ENCODE peak calls at places on chromosomes 3 and 15, in eight cellular contexts. One of them, this sample, is unnamed.

GRCh38 chr15:96330064-96330449 is 443 bp upstream of the NR2F2 start:
- DNase-seq in vagina: no peak
- DNase-seq in uterus: no peak
- DNase-seq in right atrium auricular region: no peak
- DNase-seq in GM23338: peak; percentile 79
- DNase-seq in HL-60: no peak
- DNase-seq in GM12865: no peak
- DNase-seq in mammary epithelial cell: peak; percentile 76
- DNase-seq in this sample: no peak

GRCh38 chr15:30985081-30985531 is 6.3 kb downstream of the MTMR10 start:
- DNase-seq in vagina: no peak
- DNase-seq in uterus: no peak
- DNase-seq in right atrium auricular region: no peak
- DNase-seq in GM23338: no peak
- DNase-seq in HL-60: no peak
- DNase-seq in GM12865: no peak
- DNase-seq in mammary epithelial cell: no peak
- DNase-seq in this sample: no peak

GRCh38 chr3:30455840-30456239 is 150.6 kb upstream of the TGFBR2 start:
- DNase-seq in vagina: no peak
- DNase-seq in uterus: peak; percentile 77
- DNase-seq in right atrium auricular region: peak; percentile 76
- DNase-seq in GM23338: no peak
- DNase-seq in HL-60: no peak
- DNase-seq in GM12865: no peak
- DNase-seq in mammary epithelial cell: no peak
- DNase-seq in this sample: no peak

GRCh38 chr15:80582816-80583423 is 112.2 kb upstream of the ABHD17C start:
- DNase-seq in vagina: no peak
- DNase-seq in uterus: no peak
- DNase-seq in right atrium auricular region: no peak
- DNase-seq in GM23338: no peak
- DNase-seq in HL-60: no peak
- DNase-seq in GM12865: no peak
- DNase-seq in mammary epithelial cell: no peak
- DNase-seq in this sample: no peak

GRCh38 chr3:67462185-67462584 is 192.2 kb downstream of the SUCLG2 start:
- DNase-seq in vagina: no peak
- DNase-seq in uterus: no peak
- DNase-seq in right atrium auricular region: no peak
- DNase-seq in GM23338: no peak
- DNase-seq in HL-60: no peak
- DNase-seq in GM12865: no peak
- DNase-seq in mammary epithelial cell: no peak
- DNase-seq in this sample: no peak

GRCh38 chr3:150348500-150348899 is 59.6 kb upstream of the TSC22D2 start:
- DNase-seq in vagina: no peak
- DNase-seq in uterus: no peak
- DNase-seq in right atrium auricular region: peak; percentile 82
- DNase-seq in GM23338: no peak
- DNase-seq in HL-60: no peak
- DNase-seq in GM12865: peak; percentile 18
- DNase-seq in mammary epithelial cell: peak; percentile 95
- DNase-seq in this sample: no peak

GRCh38 chr15:45634442-45635190 is at the start of gene SQOR:
- DNase-seq in vagina: no peak
- DNase-seq in uterus: peak; percentile 76
- DNase-seq in right atrium auricular region: peak; percentile 87
- DNase-seq in GM23338: peak; percentile 45
- DNase-seq in HL-60: peak; percentile 65
- DNase-seq in GM12865: peak; percentile 93
- DNase-seq in mammary epithelial cell: peak; percentile 92
- DNase-seq in this sample: peak; percentile 48

GRCh38 chr15:48861813-48862431 is 16.0 kb upstream of the EID1 start:
- DNase-seq in vagina: no peak
- DNase-seq in uterus: no peak
- DNase-seq in right atrium auricular region: no peak
- DNase-seq in GM23338: peak; percentile 82
- DNase-seq in HL-60: no peak
- DNase-seq in GM12865: peak; percentile 82
- DNase-seq in mammary epithelial cell: peak; percentile 38
- DNase-seq in this sample: peak; percentile 46

GRCh38 chr3:37067577-37067976 is 74.3 kb downstream of the MLH1 start:
- DNase-seq in vagina: no peak
- DNase-seq in uterus: no peak
- DNase-seq in right atrium auricular region: no peak
- DNase-seq in GM23338: no peak
- DNase-seq in HL-60: no peak
- DNase-seq in GM12865: no peak
- DNase-seq in mammary epithelial cell: no peak
- DNase-seq in this sample: no peak

GRCh38 chr15:96344120-96344705 is 13.7 kb downstream of the NR2F2 start:
- DNase-seq in vagina: no peak
- DNase-seq in uterus: no peak
- DNase-seq in right atrium auricular region: no peak
- DNase-seq in GM23338: peak; percentile 32
- DNase-seq in HL-60: no peak
- DNase-seq in GM12865: no peak
- DNase-seq in mammary epithelial cell: no peak
- DNase-seq in this sample: no peak

GRCh38 chr3:32460031-32460749 is 42.5 kb downstream of the CMTM6 start:
- DNase-seq in vagina: no peak
- DNase-seq in uterus: no peak
- DNase-seq in right atrium auricular region: peak; percentile 34
- DNase-seq in GM23338: peak; percentile 98
- DNase-seq in HL-60: no peak
- DNase-seq in GM12865: peak; percentile 80
- DNase-seq in mammary epithelial cell: no peak
- DNase-seq in this sample: peak; percentile 56

GRCh38 chr3:98954242-98954641 is 52.7 kb upstream of the DCBLD2 start:
- DNase-seq in vagina: no peak
- DNase-seq in uterus: no peak
- DNase-seq in right atrium auricular region: no peak
- DNase-seq in GM23338: no peak
- DNase-seq in HL-60: no peak
- DNase-seq in GM12865: no peak
- DNase-seq in mammary epithelial cell: no peak
- DNase-seq in this sample: no peak

GRCh38 chr3:155744091-155744625 is 713 bp downstream of the PLCH1 start:
- DNase-seq in vagina: no peak
- DNase-seq in uterus: peak; percentile 34
- DNase-seq in right atrium auricular region: no peak
- DNase-seq in GM23338: peak; percentile 86
- DNase-seq in HL-60: no peak
- DNase-seq in GM12865: peak; percentile 31
- DNase-seq in mammary epithelial cell: peak; percentile 33
- DNase-seq in this sample: no peak

GRCh38 chr3:20023663-20024417 is 11.8 kb upstream of the PP2D1 start:
- DNase-seq in vagina: no peak
- DNase-seq in uterus: no peak
- DNase-seq in right atrium auricular region: no peak
- DNase-seq in GM23338: no peak
- DNase-seq in HL-60: no peak
- DNase-seq in GM12865: no peak
- DNase-seq in mammary epithelial cell: no peak
- DNase-seq in this sample: no peak

GRCh38 chr3:107884719-107885460 is 205.9 kb downstream of the CD47 start:
- DNase-seq in vagina: no peak
- DNase-seq in uterus: no peak
- DNase-seq in right atrium auricular region: no peak
- DNase-seq in GM23338: peak; percentile 31
- DNase-seq in HL-60: no peak
- DNase-seq in GM12865: no peak
- DNase-seq in mammary epithelial cell: peak; percentile 34
- DNase-seq in this sample: no peak

GRCh38 chr3:193803288-193803687 is 210.3 kb downstream of the OPA1 start:
- DNase-seq in vagina: no peak
- DNase-seq in uterus: no peak
- DNase-seq in right atrium auricular region: no peak
- DNase-seq in GM23338: no peak
- DNase-seq in HL-60: no peak
- DNase-seq in GM12865: no peak
- DNase-seq in mammary epithelial cell: no peak
- DNase-seq in this sample: no peak

GRCh38 chr3:179558742-179559364 is 3.9 kb upstream of the ACTL6A start:
- DNase-seq in vagina: no peak
- DNase-seq in uterus: peak; percentile 50
- DNase-seq in right atrium auricular region: peak; percentile 80
- DNase-seq in GM23338: peak; percentile 83
- DNase-seq in HL-60: peak; percentile 13
- DNase-seq in GM12865: peak; percentile 76
- DNase-seq in mammary epithelial cell: peak; percentile 57
- DNase-seq in this sample: no peak

GRCh38 chr3:19016846-19017245 is 131.5 kb upstream of the KCNH8 start:
- DNase-seq in vagina: no peak
- DNase-seq in uterus: no peak
- DNase-seq in right atrium auricular region: no peak
- DNase-seq in GM23338: no peak
- DNase-seq in HL-60: no peak
- DNase-seq in GM12865: no peak
- DNase-seq in mammary epithelial cell: no peak
- DNase-seq in this sample: no peak

GRCh38 chr3:34073141-34073540 is 274.7 kb downstream of the PDCD6IP start:
- DNase-seq in vagina: no peak
- DNase-seq in uterus: no peak
- DNase-seq in right atrium auricular region: no peak
- DNase-seq in GM23338: no peak
- DNase-seq in HL-60: no peak
- DNase-seq in GM12865: no peak
- DNase-seq in mammary epithelial cell: no peak
- DNase-seq in this sample: no peak

GRCh38 chr3:34073961-34074360 is 275.5 kb downstream of the PDCD6IP start:
- DNase-seq in vagina: no peak
- DNase-seq in uterus: no peak
- DNase-seq in right atrium auricular region: no peak
- DNase-seq in GM23338: no peak
- DNase-seq in HL-60: no peak
- DNase-seq in GM12865: peak; percentile 38
- DNase-seq in mammary epithelial cell: no peak
- DNase-seq in this sample: no peak

GRCh38 chr3:34075975-34076374 is 277.5 kb downstream of the PDCD6IP start:
- DNase-seq in vagina: no peak
- DNase-seq in uterus: no peak
- DNase-seq in right atrium auricular region: no peak
- DNase-seq in GM23338: no peak
- DNase-seq in HL-60: no peak
- DNase-seq in GM12865: no peak
- DNase-seq in mammary epithelial cell: no peak
- DNase-seq in this sample: no peak

GRCh38 chr3:34078418-34078817 is 280.0 kb downstream of the PDCD6IP start:
- DNase-seq in vagina: no peak
- DNase-seq in uterus: no peak
- DNase-seq in right atrium auricular region: no peak
- DNase-seq in GM23338: no peak
- DNase-seq in HL-60: no peak
- DNase-seq in GM12865: no peak
- DNase-seq in mammary epithelial cell: no peak
- DNase-seq in this sample: no peak

DNA sequence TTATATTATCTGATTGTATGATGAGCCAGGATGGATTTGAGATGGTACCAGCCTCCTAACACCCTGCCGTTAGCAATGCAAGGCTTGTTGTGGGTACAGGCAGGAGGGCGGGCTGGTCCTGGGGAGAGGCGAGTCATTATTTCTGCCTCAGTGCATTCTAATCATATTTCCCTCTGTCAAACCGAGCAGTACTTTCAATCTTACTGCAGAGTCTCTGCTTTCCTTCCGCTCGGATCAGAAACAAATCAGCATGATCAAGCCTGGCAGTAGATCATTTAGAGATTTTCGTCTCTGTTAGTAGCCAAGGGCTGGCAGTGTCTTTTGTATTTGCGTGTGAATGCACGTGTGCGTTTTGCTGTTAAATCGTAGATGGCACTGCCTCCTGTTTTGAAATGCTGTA is 279.4 kb downstream of the PDCD6IP start:
- DNase-seq in vagina: no peak
- DNase-seq in uterus: no peak
- DNase-seq in right atrium auricular region: no peak
- DNase-seq in GM23338: no peak
- DNase-seq in HL-60: no peak
- DNase-seq in GM12865: peak; percentile 66
- DNase-seq in mammary epithelial cell: no peak
- DNase-seq in this sample: no peak
- H3K4me3 ChIP-seq in vagina: no peak overlapping the region
- H3K4me3 ChIP-seq in uterus: no peak overlapping the region
- H3K4me3 ChIP-seq in right atrium auricular region: no peak overlapping the region
- H3K4me3 ChIP-seq in GM23338: no peak overlapping the region
- H3K4me3 ChIP-seq in HL-60: no peak overlapping the region
- H3K4me3 ChIP-seq in GM12865: no peak overlapping the region
- H3K4me3 ChIP-seq in mammary epithelial cell: no peak overlapping the region
- H3K4me3 ChIP-seq in this sample: no peak overlapping the region

DNA sequence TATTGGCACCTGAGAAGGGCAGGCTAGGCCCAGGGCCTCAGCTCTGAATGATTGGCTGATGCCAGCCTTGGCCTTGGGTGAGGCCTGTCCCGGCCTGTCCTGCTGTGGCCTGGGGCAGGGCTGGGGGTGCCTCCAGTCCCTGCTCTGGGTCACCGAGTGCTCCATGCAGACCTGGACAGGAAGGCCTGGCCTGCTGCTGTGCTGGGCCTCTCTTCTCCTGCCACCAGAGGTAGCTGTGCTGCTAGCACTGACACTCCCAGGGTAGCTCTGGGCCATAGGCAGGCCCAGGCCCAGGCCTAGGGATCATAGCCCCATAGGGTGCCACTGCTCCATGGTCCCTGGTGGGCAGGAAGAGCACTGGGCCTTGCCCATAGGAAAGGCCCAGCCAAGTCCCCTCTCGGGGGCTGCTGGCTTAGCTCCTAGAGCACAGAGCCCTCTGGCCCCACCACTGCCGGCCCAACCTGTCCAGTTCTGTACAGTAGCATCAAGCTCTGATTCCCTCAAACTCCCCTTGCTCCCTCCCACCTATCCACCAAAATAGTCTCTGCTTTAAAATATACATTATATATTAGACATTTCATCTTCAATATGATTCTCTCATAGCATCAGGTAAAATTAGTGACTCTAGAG is 18.2 kb downstream of the ABTB1 start:
- DNase-seq in vagina: no peak
- DNase-seq in uterus: no peak
- DNase-seq in right atrium auricular region: no peak
- DNase-seq in GM23338: peak; percentile 79
- DNase-seq in HL-60: no peak
- DNase-seq in GM12865: peak; percentile 49
- DNase-seq in mammary epithelial cell: peak; percentile 66
- DNase-seq in this sample: no peak
- TF ChIP-seq CTCF in vagina: peak; percentile 28
- TF ChIP-seq CTCF in uterus: peak; percentile 45
- TF ChIP-seq CTCF in right atrium auricular region: peak; percentile 37
- TF ChIP-seq CTCF in GM23338: peak; percentile 91
- TF ChIP-seq CTCF in HL-60: peak; percentile 50
- TF ChIP-seq CTCF in GM12865: peak; percentile 48
- TF ChIP-seq CTCF in mammary epithelial cell: peak; percentile 91
- TF ChIP-seq CTCF in this sample: peak; percentile 52

GRCh38 chr3:15579071-15579470 is 22.3 kb downstream of the HACL1 start:
- DNase-seq in vagina: no peak
- DNase-seq in uterus: no peak
- DNase-seq in right atrium auricular region: no peak
- DNase-seq in GM23338: no peak
- DNase-seq in HL-60: no peak
- DNase-seq in GM12865: no peak
- DNase-seq in mammary epithelial cell: no peak
- DNase-seq in this sample: no peak
- H3K4me3 ChIP-seq in vagina: no peak overlapping the region
- H3K4me3 ChIP-seq in uterus: no peak overlapping the region
- H3K4me3 ChIP-seq in right atrium auricular region: no peak overlapping the region
- H3K4me3 ChIP-seq in GM23338: no peak overlapping the region
- H3K4me3 ChIP-seq in HL-60: no peak overlapping the region
- H3K4me3 ChIP-seq in GM12865: no peak overlapping the region
- H3K4me3 ChIP-seq in mammary epithelial cell: no peak overlapping the region
- H3K4me3 ChIP-seq in this sample: no peak overlapping the region

GRCh38 chr3:186824430-186825139 is 17.9 kb upstream of the ADIPOQ start:
- DNase-seq in vagina: no peak
- DNase-seq in uterus: no peak
- DNase-seq in right atrium auricular region: no peak
- DNase-seq in GM23338: peak; percentile 20
- DNase-seq in HL-60: no peak
- DNase-seq in GM12865: no peak
- DNase-seq in mammary epithelial cell: no peak
- DNase-seq in this sample: no peak
- TF ChIP-seq CTCF in vagina: no peak
- TF ChIP-seq CTCF in uterus: no peak
- TF ChIP-seq CTCF in right atrium auricular region: no peak
- TF ChIP-seq CTCF in GM23338: no peak
- TF ChIP-seq CTCF in HL-60: no peak
- TF ChIP-seq CTCF in GM12865: no peak
- TF ChIP-seq CTCF in mammary epithelial cell: no peak
- TF ChIP-seq CTCF in this sample: no peak